ENCODE peak calls at places on chromosomes 11 and 22, in nine cellular contexts. M is suprapubic skin; Y is M059J; Q is sigmoid colon; A is HTR-8/SVneo; U is CD8-positive, alpha-beta memory T cell; Z is lower leg skin; I is stimulated activated CD4-positive, alpha-beta T cell treated with anti-CD3 and anti-CD28 coated beads, Interleukin-15, amount 100 ng/mL, for 24 hours; X is HS-5. L is an unnamed sample.

GRCh38 chr11:124799384-124800225 is 601 bp downstream of the MSANTD2 start:
- DNase-seq in M (peak; percentile 69), Y (peak; percentile 42), Q (peak; percentile 72), A (no peak), U (peak; percentile 26), Z (peak; percentile 17), I (peak; percentile 61), X (no peak), L (peak; percentile 21)

GRCh38 chr11:19075636-19076035 is 15.1 kb upstream of the MRGPRX2 start:
- DNase-seq in M (no peak), Y (no peak), Q (no peak), A (no peak), U (no peak), Z (no peak), I (no peak), X (no peak), L (no peak)

GRCh38 chr22:26677217-26677616 is 19.8 kb downstream of the MIAT start:
- DNase-seq in M (no peak), Y (no peak), Q (no peak), A (no peak), U (no peak), Z (no peak), I (no peak), X (no peak), L (no peak)

GRCh38 chr11:17541330-17541885 is 2.8 kb downstream of the USH1C start:
- DNase-seq in M (no peak), Y (no peak), Q (peak; percentile 37), A (no peak), U (no peak), Z (no peak), I (no peak), X (no peak), L (no peak)

GRCh38 chr11:2314525-2315394 is 12.9 kb downstream of the TSPAN32 start:
- DNase-seq in M (peak; percentile 89), Y (peak; percentile 42), Q (peak; percentile 98), A (peak; percentile 67), U (no peak), Z (no peak), I (no peak), X (no peak), L (no peak)

GRCh38 chr22:39517470-39517869 is 2.9 kb upstream of the ATF4 start:
- DNase-seq in M (no peak), Y (no peak), Q (no peak), A (no peak), U (no peak), Z (no peak), I (no peak), X (no peak), L (no peak)

GRCh38 chr11:26944866-26945664 is 48.8 kb upstream of the FIBIN start:
- DNase-seq in M (no peak), Y (no peak), Q (no peak), A (no peak), U (no peak), Z (no peak), I (no peak), X (no peak), L (no peak)

GRCh38 chr22:46262449-46263207 is 515 bp downstream of the PKDREJ start:
- DNase-seq in M (no peak), Y (no peak), Q (peak; percentile 86), A (no peak), U (peak; percentile 19), Z (no peak), I (peak; percentile 60), X (no peak), L (no peak)

GRCh38 chr11:132054822-132055221 is 684.4 kb downstream of the NTM start:
- DNase-seq in M (no peak), Y (peak; percentile 95), Q (no peak), A (peak; percentile 42), U (no peak), Z (no peak), I (no peak), X (peak; percentile 92), L (no peak)

GRCh38 chr11:130145975-130146776 is 13.4 kb upstream of the ST14 start:
- DNase-seq in M (no peak), Y (peak; percentile 35), Q (no peak), A (no peak), U (no peak), Z (no peak), I (no peak), X (no peak), L (no peak)

GRCh38 chr11:117931971-117932370 is 2.8 kb upstream of the TMPRSS13 start:
- DNase-seq in M (peak; percentile 42), Y (no peak), Q (peak; percentile 62), A (no peak), U (no peak), Z (no peak), I (peak; percentile 82), X (no peak), L (no peak)

GRCh38 chr11:1906146-1906545 is 13.4 kb upstream of the TNNT3 start:
- DNase-seq in M (no peak), Y (no peak), Q (no peak), A (no peak), U (no peak), Z (no peak), I (no peak), X (no peak), L (no peak)

GRCh38 chr11:132644511-132644910 is 887.8 kb downstream of the OPCML start:
- DNase-seq in M (no peak), Y (no peak), Q (no peak), A (no peak), U (no peak), Z (no peak), I (no peak), X (no peak), L (no peak)

GRCh38 chr11:71425851-71426250 is 22.3 kb downstream of the DHCR7 start:
- DNase-seq in M (no peak), Y (peak; percentile 51), Q (no peak), A (no peak), U (no peak), Z (no peak), I (peak; percentile 14), X (no peak), L (no peak)

GRCh38 chr22:23119492-23120414 is 22.0 kb downstream of the RSPH14 start:
- DNase-seq in M (no peak), Y (no peak), Q (no peak), A (no peak), U (peak; percentile 29), Z (no peak), I (peak; percentile 72), X (no peak), L (peak; percentile 48)

GRCh38 chr11:131512228-131512627 is 141.8 kb downstream of the NTM start:
- DNase-seq in M (no peak), Y (no peak), Q (no peak), A (no peak), U (no peak), Z (no peak), I (no peak), X (no peak), L (no peak)

GRCh38 chr22:49785841-49786451 is 41.7 kb downstream of the BRD1 start:
- DNase-seq in M (no peak), Y (no peak), Q (no peak), A (no peak), U (no peak), Z (no peak), I (no peak), X (no peak), L (no peak)

GRCh38 chr22:23060612-23061400 is 9.5 kb upstream of the GNAZ start:
- DNase-seq in M (peak; percentile 40), Y (no peak), Q (no peak), A (no peak), U (no peak), Z (no peak), I (no peak), X (no peak), L (no peak)

GRCh38 chr11:75706260-75706729 is 11.3 kb upstream of the MOGAT2 start:
- DNase-seq in M (peak; percentile 79), Y (peak; percentile 64), Q (peak; percentile 85), A (peak; percentile 89), U (peak; percentile 45), Z (no peak), I (peak; percentile 77), X (peak; percentile 42), L (peak; percentile 34)

GRCh38 chr11:93541884-93542752 is 1.1 kb downstream of the SMCO4 start:
- DNase-seq in M (no peak), Y (peak; percentile 86), Q (peak; percentile 78), A (peak; percentile 52), U (peak; percentile 15), Z (no peak), I (peak; percentile 51), X (peak; percentile 49), L (peak; percentile 28)

GRCh38 chr22:42786606-42787356 is 66.1 kb upstream of the A4GALT start:
- DNase-seq in M (no peak), Y (no peak), Q (no peak), A (no peak), U (no peak), Z (no peak), I (no peak), X (no peak), L (no peak)

GRCh38 chr11:70433526-70433925 is 35.2 kb downstream of the CTTN start:
- DNase-seq in M (no peak), Y (no peak), Q (no peak), A (no peak), U (no peak), Z (no peak), I (no peak), X (no peak), L (no peak)

GRCh38 chr11:1667906-1668305 is 29.1 kb upstream of the KRTAP5-6 start:
- DNase-seq in M (no peak), Y (no peak), Q (no peak), A (no peak), U (no peak), Z (no peak), I (no peak), X (no peak), L (no peak)

GRCh38 chr11:35550374-35551036 is 25.1 kb upstream of the PAMR1 start:
- DNase-seq in M (no peak), Y (peak; percentile 62), Q (no peak), A (no peak), U (no peak), Z (no peak), I (no peak), X (no peak), L (no peak)

GRCh38 chr22:27918351-27919221 is 470 bp downstream of the PITPNB start:
- DNase-seq in M (peak; percentile 85), Y (peak; percentile 57), Q (peak; percentile 78), A (peak; percentile 23), U (peak; percentile 28), Z (peak; percentile 40), I (peak; percentile 79), X (peak; percentile 34), L (peak; percentile 14)

GRCh38 chr11:117823941-117824420 is 563 bp downstream of the FXYD2 start:
- DNase-seq in M (peak; percentile 73), Y (no peak), Q (peak; percentile 88), A (no peak), U (no peak), Z (no peak), I (no peak), X (no peak), L (no peak)

L was measured in activated effector memory CD4-positive, alpha-beta T cell treated with Interleukin-2 at 50 U/mL for 16 hours.